ENCODE peak calls at places on chromosome 3, in six cellular contexts. P, A, I, U, W and G are unnamed samples.

GRCh38 chr3:101898062-101898461 is 48.7 kb downstream of the NFKBIZ start:
- DNase-seq in A (no peak), I (no peak), U (no peak), P (no peak), W (no peak), G (no peak)

GRCh38 chr3:123085293-123085949 is 18.6 kb downstream of the PDIA5 start:
- DNase-seq in W (no peak), I (no peak), A (no peak), P (no peak), U (no peak), G (no peak)

GRCh38 chr3:171309906-171310359 is 150.3 kb downstream of the TNIK start:
- DNase-seq in I (no peak), P (no peak), W (peak), A (no peak), U (no peak), G (no peak)

GRCh38 chr3:125591116-125591755 is 4.1 kb downstream of the OSBPL11 start:
- DNase-seq in U (no peak), P (no peak), I (peak), W (no peak), A (no peak), G (no peak)

GRCh38 chr3:100124116-100124767 is 9.9 kb upstream of the FILIP1L start:
- DNase-seq in A (no peak), I (no peak), P (no peak), U (peak), W (no peak), G (no peak)

GRCh38 chr3:16496408-16497222 is 16.9 kb downstream of the RFTN1 start:
- DNase-seq in W (no peak), U (no peak), P (no peak), I (no peak), A (no peak), G (no peak)

GRCh38 chr3:29481249-29481648 is 200.4 kb downstream of the RBMS3 start:
- DNase-seq in A (no peak), W (no peak), U (no peak), P (no peak), I (no peak), G (no peak)

GRCh38 chr3:46717447-46718231 is at the start of gene PRSS50:
- DNase-seq in A (peak), W (no peak), I (peak), P (no peak), U (no peak), G (no peak)

GRCh38 chr3:43378066-43378935 is 92.0 kb downstream of the SNRK start:
- DNase-seq in I (peak), A (no peak), U (no peak), W (peak), P (no peak), G (no peak)

GRCh38 chr3:126065876-126066275 is 18.0 kb downstream of the SLC41A3 start:
- DNase-seq in U (no peak), I (no peak), W (no peak), A (no peak), P (no peak), G (no peak)

GRCh38 chr3:53159415-53160135 is 1.4 kb upstream of the PRKCD start:
- DNase-seq in P (no peak), W (no peak), U (no peak), A (no peak), I (peak), G (no peak)

GRCh38 chr3:63795438-63795837 is 23.7 kb upstream of the C3orf49 start:
- DNase-seq in I (no peak), U (no peak), W (no peak), A (no peak), P (no peak), G (no peak)

GRCh38 chr3:63791974-63792373 is 27.1 kb upstream of the C3orf49 start:
- DNase-seq in I (no peak), A (no peak), W (peak), U (no peak), P (no peak), G (peak)
- TF ChIP-seq CTCF in I (peak), A (no peak), W (peak), U (peak), P (no peak), G (peak)

GRCh38 chr3:108153451-108153981 is 62.7 kb upstream of the CD47 start:
- DNase-seq in U (no peak), W (peak), I (peak), P (no peak), A (no peak), G (peak)
- TF ChIP-seq CTCF in U (peak), W (peak), I (peak), P (peak), A (no peak), G (peak)

GRCh38 chr3:129161860-129162271 is 1.0 kb upstream of the ISY1 start:
- DNase-seq in W (peak), P (no peak), A (no peak), I (peak), U (no peak), G (no peak)
- TF ChIP-seq CTCF in W (no peak), P (peak), A (no peak), I (no peak), U (no peak), G (no peak)

DNA sequence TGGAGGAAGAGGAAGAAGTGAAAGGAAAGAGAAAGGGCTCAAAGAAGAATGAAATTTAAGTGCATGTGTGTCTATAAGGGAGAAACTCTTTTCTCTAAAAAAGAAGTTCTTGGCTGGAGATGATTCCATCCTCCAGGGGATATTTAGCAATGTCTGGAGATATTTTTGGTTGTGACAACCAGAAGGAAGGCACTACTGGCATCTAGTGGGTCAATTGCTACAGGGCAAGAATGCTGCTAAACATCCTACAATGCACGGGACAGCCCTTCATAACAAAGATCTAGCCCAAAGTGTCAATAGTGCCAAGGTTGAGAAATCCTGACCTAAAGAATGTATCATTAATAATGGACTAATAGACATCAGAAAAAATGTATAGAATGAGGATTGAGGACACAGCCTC is 57.4 kb upstream of the ST3GAL6 start:
- DNase-seq in P (no peak), A (no peak), U (no peak), W (no peak), I (no peak), G (no peak)
- TF ChIP-seq CTCF in P (no peak), A (no peak), U (peak), W (no peak), I (peak), G (no peak)